ENCODE peak calls at places on chromosome 22, in six cellular contexts. O, V, M, A, E and K are unnamed samples.

GRCh38 chr22:42919199-42919598 is 62.1 kb upstream of the ARFGAP3 start:
- DNase-seq in O (peak; percentile 88), V (no peak), M (no peak), A (no peak), E (peak; percentile 65), K (no peak)

GRCh38 chr22:38398609-38399401 is 56.2 kb downstream of the KCNJ4 start:
- DNase-seq in O (peak; percentile 62), V (peak; percentile 92), M (peak; percentile 63), A (peak; percentile 94), E (peak; percentile 76), K (peak; percentile 90)

GRCh38 chr22:41899110-41899509 is 15.8 kb downstream of the SHISA8 start:
- DNase-seq in O (no peak), V (no peak), M (no peak), A (no peak), E (no peak), K (no peak)

GRCh38 chr22:50691521-50691920 is 18.9 kb downstream of the SHANK3 start:
- DNase-seq in O (peak; percentile 23), V (peak; percentile 9), M (peak; percentile 44), A (peak; percentile 48), E (no peak), K (no peak)

GRCh38 chr22:41048791-41049717 is 43.3 kb upstream of the EP300 start:
- DNase-seq in O (peak; percentile 99), V (peak; percentile 75), M (peak; percentile 80), A (peak; percentile 64), E (peak; percentile 98), K (peak; percentile 32)

GRCh38 chr22:44406581-44407403 is 91.2 kb downstream of the RTL6 start:
- DNase-seq in O (peak; percentile 15), V (peak; percentile 55), M (peak; percentile 12), A (no peak), E (no peak), K (no peak)

GRCh38 chr22:37782340-37783168 is 25.2 kb upstream of the GCAT start:
- DNase-seq in O (no peak), V (no peak), M (peak; percentile 44), A (no peak), E (peak; percentile 73), K (no peak)

GRCh38 chr22:45869448-45869847 is 107.5 kb downstream of the WNT7B start:
- DNase-seq in O (no peak), V (no peak), M (no peak), A (no peak), E (no peak), K (no peak)

GRCh38 chr22:44973829-44974228 is 36.0 kb downstream of the PHF21B start:
- DNase-seq in O (no peak), V (no peak), M (no peak), A (no peak), E (no peak), K (no peak)

GRCh38 chr22:39498802-39499201 is 3.3 kb upstream of the MIEF1 start:
- DNase-seq in O (no peak), V (no peak), M (no peak), A (no peak), E (no peak), K (no peak)

GRCh38 chr22:27990451-27990840 is 71.4 kb upstream of the PITPNB start:
- DNase-seq in O (no peak), V (peak; percentile 28), M (no peak), A (no peak), E (no peak), K (no peak)

GRCh38 chr22:45881524-45881875 is 95.5 kb downstream of the WNT7B start:
- DNase-seq in O (no peak), V (no peak), M (no peak), A (no peak), E (no peak), K (no peak)

GRCh38 chr22:46117206-46118199 is 32.8 kb upstream of the PPARA start:
- DNase-seq in O (no peak), V (no peak), M (no peak), A (no peak), E (no peak), K (no peak)

GRCh38 chr22:37175414-37176144 is 12.5 kb downstream of the C1QTNF6 start:
- DNase-seq in O (peak; percentile 91), V (no peak), M (no peak), A (no peak), E (no peak), K (no peak)

GRCh38 chr22:42294034-42294985 is 23.9 kb upstream of the TCF20 start:
- DNase-seq in O (peak; percentile 66), V (peak; percentile 91), M (peak; percentile 41), A (peak; percentile 92), E (peak; percentile 60), K (peak; percentile 72)

GRCh38 chr22:32352681-32353080 is 5.0 kb upstream of the RFPL3 start:
- DNase-seq in O (no peak), V (no peak), M (no peak), A (no peak), E (no peak), K (no peak)

GRCh38 chr22:43222987-43223386 is 36.1 kb upstream of the TTLL12 start:
- DNase-seq in O (no peak), V (no peak), M (no peak), A (no peak), E (no peak), K (no peak)

GRCh38 chr22:49937758-49938564 is 19.5 kb downstream of the CRELD2 start:
- DNase-seq in O (no peak), V (no peak), M (no peak), A (no peak), E (no peak), K (no peak)

GRCh38 chr22:37095113-37095512 is 14.4 kb downstream of the TMPRSS6 start:
- DNase-seq in O (no peak), V (no peak), M (no peak), A (no peak), E (no peak), K (no peak)

GRCh38 chr22:25141994-25142620 is 57.6 kb upstream of the CRYBB3 start:
- DNase-seq in O (no peak), V (peak; percentile 44), M (no peak), A (no peak), E (no peak), K (no peak)

GRCh38 chr22:27990879-27991278 is 71.8 kb upstream of the PITPNB start:
- DNase-seq in O (peak; percentile 55), V (peak; percentile 89), M (peak; percentile 8), A (peak; percentile 83), E (peak; percentile 49), K (peak; percentile 21)

GRCh38 chr22:33582822-33583400 is 337.4 kb downstream of the LARGE1 start:
- DNase-seq in O (no peak), V (no peak), M (no peak), A (no peak), E (no peak), K (no peak)

GRCh38 chr22:38202437-38203089 is 769 bp downstream of the MAFF start:
- DNase-seq in O (no peak), V (peak; percentile 43), M (peak; percentile 92), A (peak; percentile 74), E (peak; percentile 91), K (no peak)

GRCh38 chr22:33889748-33890147 is 30.5 kb downstream of the LARGE1 start:
- DNase-seq in O (no peak), V (no peak), M (no peak), A (no peak), E (no peak), K (no peak)

GRCh38 chr22:37329239-37330140 is 47.2 kb downstream of the CYTH4 start:
- DNase-seq in O (no peak), V (no peak), M (peak; percentile 31), A (no peak), E (peak; percentile 36), K (no peak)

GRCh38 chr22:28759861-28760560 is 12.5 kb upstream of the CCDC117 start:
- DNase-seq in O (no peak), V (peak; percentile 58), M (peak; percentile 18), A (no peak), E (peak; percentile 15), K (no peak)

GRCh38 chr22:42685941-42686666 is 34.6 kb downstream of the A4GALT start:
- DNase-seq in O (no peak), V (no peak), M (no peak), A (no peak), E (no peak), K (no peak)

GRCh38 chr22:47765757-47766156 is 1003.3 kb downstream of the TBC1D22A start:
- DNase-seq in O (no peak), V (no peak), M (no peak), A (no peak), E (no peak), K (no peak)
- H3K23ac ChIP-seq in O (no peak overlapping the region), V (no peak overlapping the region), M (no peak overlapping the region), A (no peak overlapping the region), E (no peak overlapping the region), K (no peak overlapping the region)

GRCh38 chr22:48047722-48048500 is 1285.5 kb downstream of the TBC1D22A start:
- DNase-seq in O (no peak), V (no peak), M (no peak), A (peak; percentile 23), E (no peak), K (no peak)
- H3K14ac ChIP-seq in O (no peak overlapping the region), V (peak overlapping the region; percentile 52), M (no peak overlapping the region), A (no peak overlapping the region), E (no peak overlapping the region), K (no peak overlapping the region)

DNA sequence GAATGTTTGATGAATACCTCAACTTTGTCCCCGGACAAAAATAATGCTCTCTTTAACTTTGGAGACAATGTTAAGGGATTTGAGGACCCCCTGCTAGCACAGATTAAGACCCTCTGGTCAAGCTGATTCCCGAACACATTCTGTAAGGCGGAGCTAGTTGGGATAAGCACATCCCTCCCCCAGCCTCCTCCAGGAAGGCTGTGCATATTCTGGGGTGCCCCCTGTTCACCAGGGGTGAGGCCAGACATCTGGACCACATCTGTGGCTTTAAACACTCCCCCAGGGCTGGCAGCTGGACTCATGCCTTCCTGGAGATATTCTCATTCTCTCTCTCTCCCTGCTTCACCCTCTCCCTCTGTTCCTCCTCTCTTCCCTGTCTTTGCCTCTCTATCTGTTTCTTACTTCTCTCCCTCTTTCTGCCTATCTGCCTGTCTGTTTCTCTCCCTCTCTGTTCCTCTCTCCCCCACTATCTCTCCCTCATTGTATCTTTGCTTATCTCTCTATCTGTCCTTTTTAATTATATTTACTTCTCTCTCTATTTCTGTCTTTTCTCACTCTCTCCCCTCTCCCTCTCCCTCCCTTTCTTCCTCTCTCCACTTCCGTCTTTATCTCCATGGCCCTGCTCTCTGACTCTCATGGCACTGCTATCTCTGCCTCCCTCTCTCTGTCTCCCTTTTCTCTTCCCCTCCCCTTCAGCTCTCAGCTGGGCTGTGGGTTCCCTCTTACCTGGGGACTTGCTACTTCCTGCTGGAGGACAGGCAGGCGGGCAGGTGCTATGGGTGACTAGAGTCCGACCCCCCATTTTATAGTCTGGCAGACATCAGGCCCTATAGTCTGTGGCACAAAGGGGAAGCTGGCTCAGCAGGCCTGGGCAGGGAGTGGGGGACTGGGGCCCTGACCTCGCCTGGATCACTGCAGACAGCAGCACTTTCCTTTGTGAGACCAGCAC is at the start of gene CRYBB1:
- DNase-seq in O (no peak), V (no peak), M (peak; percentile 36), A (peak; percentile 53), E (no peak), K (peak; percentile 42)
- H3K23ac ChIP-seq in O (no peak within 1 kb of the TSS), V (no peak within 1 kb of the TSS), M (no peak within 1 kb of the TSS), A (no peak within 1 kb of the TSS), E (no peak within 1 kb of the TSS), K (no peak within 1 kb of the TSS)

DNA sequence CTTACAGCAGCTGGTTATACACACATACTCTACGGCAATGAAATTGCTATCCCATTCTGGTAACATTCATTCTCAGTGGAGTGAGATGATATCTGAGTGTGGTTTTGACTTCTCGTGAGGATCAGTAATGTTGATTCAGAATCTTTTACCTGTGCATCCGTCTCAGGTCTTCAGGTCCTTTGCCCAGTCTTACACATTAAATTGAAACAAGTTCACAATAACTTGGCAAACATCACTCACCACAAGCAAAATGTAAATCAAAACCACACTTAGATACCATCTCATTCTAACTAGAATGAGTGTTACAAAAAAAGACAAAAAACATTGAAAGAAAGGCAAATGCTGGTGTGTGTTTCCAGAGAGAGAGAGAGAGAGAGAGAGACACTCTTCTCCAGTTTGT is 14.0 kb downstream of the RGL4 start:
- DNase-seq in O (no peak), V (no peak), M (no peak), A (no peak), E (no peak), K (no peak)
- H3K14ac ChIP-seq in O (no peak overlapping the region), V (no peak overlapping the region), M (no peak overlapping the region), A (no peak overlapping the region), E (no peak overlapping the region), K (no peak overlapping the region)